ENCODE peak calls at places on chromosome 5, in seven cellular contexts. Z, R, T, F, G, K and S are unnamed samples. For H3K4me1, the result is how much of the 10 kb centered on the place peaks cover.

GRCh38 chr5:93604119-93604963 is 21.3 kb downstream of the NR2F1 start:
- DNase-seq in Z (peak), R (no peak), T (no peak), F (no peak), G (no peak), K (no peak), S (no peak)

GRCh38 chr5:104452554-104452953 is 890.0 kb upstream of the NUDT12 start:
- DNase-seq in Z (no peak), R (no peak), T (no peak), F (no peak), G (no peak), K (no peak), S (no peak)

GRCh38 chr5:33563530-33563929 is 122.8 kb downstream of the TARS1 start:
- DNase-seq in Z (no peak), R (no peak), T (no peak), F (no peak), G (no peak), K (no peak), S (no peak)

GRCh38 chr5:60546157-60546556 is 153.8 kb downstream of the DEPDC1B start:
- DNase-seq in Z (no peak), R (no peak), T (no peak), F (no peak), G (no peak), K (no peak), S (no peak)

GRCh38 chr5:137828192-137828591 is 39.5 kb upstream of the MYOT start:
- DNase-seq in Z (no peak), R (no peak), T (no peak), F (no peak), G (no peak), K (no peak), S (no peak)

GRCh38 chr5:174454464-174454863 is 269.9 kb upstream of the MSX2 start:
- DNase-seq in Z (no peak), R (no peak), T (no peak), F (no peak), G (no peak), K (no peak), S (no peak)

GRCh38 chr5:32690153-32690552 is 21.0 kb upstream of the NPR3 start:
- DNase-seq in Z (no peak), R (peak), T (no peak), F (no peak), G (no peak), K (no peak), S (no peak)

GRCh38 chr5:38509185-38509584 is 47.3 kb downstream of the LIFR start:
- DNase-seq in Z (peak), R (peak), T (no peak), F (no peak), G (no peak), K (no peak), S (no peak)

GRCh38 chr5:91586232-91586631 is 203.1 kb upstream of the ARRDC3 start:
- DNase-seq in Z (no peak), R (no peak), T (no peak), F (no peak), G (no peak), K (no peak), S (no peak)

GRCh38 chr5:146018461-146019375 is 82.3 kb downstream of the SH3RF2 start:
- DNase-seq in Z (no peak), R (no peak), T (no peak), F (no peak), G (no peak), K (no peak), S (no peak)

GRCh38 chr5:172886974-172887491 is 53.0 kb downstream of the ERGIC1 start:
- DNase-seq in Z (peak), R (no peak), T (no peak), F (peak), G (no peak), K (no peak), S (no peak)

GRCh38 chr5:87030699-87031098 is 237.0 kb upstream of the RASA1 start:
- DNase-seq in Z (no peak), R (no peak), T (no peak), F (no peak), G (no peak), K (no peak), S (no peak)

GRCh38 chr5:43603535-43604363 is 769 bp downstream of the NNT start:
- DNase-seq in Z (peak), R (peak), T (peak), F (peak), G (peak), K (no peak), S (peak)

GRCh38 chr5:142915840-142916424 is 145.8 kb downstream of the ARHGAP26 start:
- DNase-seq in Z (no peak), R (peak), T (peak), F (no peak), G (peak), K (peak), S (peak)

GRCh38 chr5:81787843-81788242 is 36.9 kb upstream of the SSBP2 start:
- DNase-seq in Z (peak), R (peak), T (no peak), F (peak), G (peak), K (no peak), S (no peak)

DNA sequence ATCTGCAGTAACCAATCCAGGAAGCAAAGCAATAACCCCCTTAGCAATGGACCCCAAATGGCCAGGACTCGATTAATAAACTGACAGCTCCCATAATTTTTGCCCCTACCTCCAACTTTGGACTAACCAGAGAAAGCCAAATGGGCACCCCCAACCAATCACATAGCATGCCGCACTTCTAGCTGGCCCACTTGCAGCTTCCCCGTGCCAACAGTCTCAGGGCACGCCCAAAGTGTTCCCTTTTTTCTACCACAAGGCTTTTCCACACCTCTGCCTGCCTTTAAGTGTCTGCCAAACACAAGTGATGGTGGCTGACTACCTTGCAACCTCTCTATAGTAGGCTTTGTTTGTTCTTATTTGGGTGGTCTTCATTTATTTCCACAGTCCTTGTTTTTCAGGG is 89.0 kb downstream of the THBS4 start:
- DNase-seq in Z (no peak), R (no peak), T (no peak), F (no peak), G (no peak), K (no peak), S (no peak)
- H3K4me1 ChIP-seq in Z (under half), R (under half), T (under half), F (under half), G (under half), K (under half), S (under half)

GRCh38 chr5:64612349-64612961 is 77.8 kb upstream of the SHISAL2B start:
- DNase-seq in Z (peak), R (peak), T (no peak), F (peak), G (peak), K (peak), S (peak)
- TF ChIP-seq CTCF in Z (peak), R (peak), T (peak), F (peak), G (peak), K (peak), S (peak)

GRCh38 chr5:119319401-119319800 is 36.4 kb upstream of the TNFAIP8 start:
- DNase-seq in Z (no peak), R (no peak), T (no peak), F (no peak), G (no peak), K (no peak), S (no peak)
- H3K4me1 ChIP-seq in Z (under half), R (under half), T (under half), F (under half), G (under half), K (under half), S (under half)

GRCh38 chr5:52789378-52789777 is 1.7 kb downstream of the ITGA1 start:
- DNase-seq in Z (no peak), R (no peak), T (no peak), F (no peak), G (no peak), K (no peak), S (no peak)

GRCh38 chr5:52788505-52788821 is 747 bp downstream of the ITGA1 start:
- DNase-seq in Z (no peak), R (no peak), T (no peak), F (no peak), G (no peak), K (no peak), S (no peak)

GRCh38 chr5:52786391-52786790 is 1.3 kb upstream of the ITGA1 start:
- DNase-seq in Z (no peak), R (no peak), T (no peak), F (no peak), G (no peak), K (no peak), S (no peak)

GRCh38 chr5:52787600-52788504 is at the start of the genes ITGA1 and PELO:
- DNase-seq in Z (peak), R (peak), T (peak), F (peak), G (peak), K (peak), S (peak)

GRCh38 chr5:52786937-52787599 is 648 bp upstream of the ITGA1 start:
- DNase-seq in Z (no peak), R (peak), T (no peak), F (no peak), G (peak), K (no peak), S (no peak)
- TF ChIP-seq CTCF in Z (no peak), R (peak), T (peak), F (no peak), G (peak), K (peak), S (peak)

GRCh38 chr5:56848206-56848605 is 32.9 kb downstream of the MAP3K1 start:
- DNase-seq in Z (no peak), R (no peak), T (no peak), F (no peak), G (no peak), K (no peak), S (no peak)

GRCh38 chr5:56850423-56850822 is 35.1 kb downstream of the MAP3K1 start:
- DNase-seq in Z (no peak), R (no peak), T (no peak), F (no peak), G (no peak), K (no peak), S (no peak)

GRCh38 chr5:56845277-56845676 is 29.9 kb downstream of the MAP3K1 start:
- DNase-seq in Z (no peak), R (no peak), T (no peak), F (no peak), G (no peak), K (no peak), S (no peak)

GRCh38 chr5:56849671-56850070 is 34.3 kb downstream of the MAP3K1 start:
- DNase-seq in Z (no peak), R (no peak), T (no peak), F (no peak), G (no peak), K (no peak), S (no peak)

GRCh38 chr5:56845904-56846479 is 30.6 kb downstream of the MAP3K1 start:
- DNase-seq in Z (no peak), R (no peak), T (no peak), F (no peak), G (no peak), K (no peak), S (no peak)
- H3K4me1 ChIP-seq in Z (under half), R (under half), T (half or more), F (under half), G (under half), K (under half), S (under half)

GRCh38 chr5:10115669-10116068 is 134.0 kb downstream of the ATPSCKMT start:
- DNase-seq in Z (no peak), R (no peak), T (no peak), F (no peak), G (no peak), K (no peak), S (no peak)

GRCh38 chr5:10110228-10110627 is 139.5 kb downstream of the ATPSCKMT start:
- DNase-seq in Z (no peak), R (no peak), T (no peak), F (no peak), G (no peak), K (no peak), S (no peak)

GRCh38 chr5:10106806-10107205 is 142.9 kb downstream of the ATPSCKMT start:
- DNase-seq in Z (no peak), R (no peak), T (no peak), F (no peak), G (no peak), K (no peak), S (no peak)

GRCh38 chr5:10116594-10116993 is 133.1 kb downstream of the ATPSCKMT start:
- DNase-seq in Z (no peak), R (no peak), T (no peak), F (no peak), G (no peak), K (no peak), S (no peak)

DNA sequence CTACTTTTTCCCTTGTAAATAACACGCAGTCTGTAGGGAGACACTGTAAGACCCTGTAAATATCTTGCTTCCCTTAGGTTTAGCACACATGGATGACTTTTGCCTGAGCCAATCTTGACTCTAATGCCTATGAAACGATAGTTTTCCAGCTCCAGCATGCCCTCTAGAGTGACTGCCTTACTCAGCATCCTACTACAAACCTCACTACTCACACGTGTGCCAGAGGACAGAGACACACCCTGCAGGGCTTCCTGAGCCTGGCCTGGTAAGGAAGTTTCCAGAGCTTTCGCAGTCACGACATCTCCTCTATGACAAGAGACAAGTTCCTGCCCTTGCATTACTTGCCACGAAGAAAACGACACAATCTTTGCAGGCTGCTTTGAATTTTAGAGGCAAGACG is 138.1 kb downstream of the ATPSCKMT start:
- DNase-seq in Z (peak), R (peak), T (no peak), F (no peak), G (no peak), K (no peak), S (peak)
- TF ChIP-seq CTCF in Z (peak), R (peak), T (no peak), F (no peak), G (no peak), K (peak), S (peak)

GRCh38 chr5:914612-915011 is 21.9 kb downstream of the TRIP13 start:
- DNase-seq in Z (no peak), R (no peak), T (no peak), F (no peak), G (no peak), K (no peak), S (no peak)

GRCh38 chr5:911601-912000 is 18.9 kb downstream of the TRIP13 start:
- DNase-seq in Z (peak), R (no peak), T (no peak), F (no peak), G (no peak), K (no peak), S (no peak)

GRCh38 chr5:914174-914573 is 21.5 kb downstream of the TRIP13 start:
- DNase-seq in Z (no peak), R (no peak), T (no peak), F (no peak), G (no peak), K (no peak), S (no peak)

GRCh38 chr5:910769-911160 is 18.1 kb downstream of the TRIP13 start:
- DNase-seq in Z (no peak), R (no peak), T (no peak), F (no peak), G (no peak), K (no peak), S (no peak)

GRCh38 chr5:912356-913091 is 19.8 kb downstream of the TRIP13 start:
- DNase-seq in Z (peak), R (peak), T (no peak), F (no peak), G (peak), K (peak), S (peak)
- H3K4me1 ChIP-seq in Z (under half), R (under half), T (under half), F (under half), G (under half), K (under half), S (under half)

GRCh38 chr5:57280811-57281301 is 107.0 kb downstream of the GPBP1 start:
- DNase-seq in Z (no peak), R (no peak), T (no peak), F (no peak), G (no peak), K (no peak), S (no peak)

GRCh38 chr5:57276353-57276752 is 102.5 kb downstream of the GPBP1 start:
- DNase-seq in Z (no peak), R (no peak), T (no peak), F (no peak), G (no peak), K (no peak), S (no peak)

DNA sequence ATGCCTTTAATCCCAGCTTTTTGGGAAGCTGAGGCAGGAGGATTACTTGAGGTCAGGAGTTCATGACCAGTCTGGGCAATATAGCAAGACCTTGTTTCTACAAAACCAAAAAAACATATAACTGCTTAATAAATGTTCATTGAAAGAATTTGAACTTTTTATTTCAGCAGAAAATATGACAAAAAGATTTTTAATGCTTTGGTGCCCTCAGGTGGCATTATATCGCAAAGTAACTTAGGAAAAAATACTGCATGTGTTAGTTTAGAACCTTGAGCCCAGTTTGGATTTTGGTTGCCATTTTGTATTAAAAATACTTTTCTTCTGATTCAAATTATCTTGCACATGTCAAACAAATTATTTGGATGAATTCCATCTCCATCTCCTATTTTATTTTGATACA is 103.2 kb downstream of the GPBP1 start:
- DNase-seq in Z (peak), R (peak), T (no peak), F (no peak), G (no peak), K (peak), S (no peak)
- TF ChIP-seq CTCF in Z (peak), R (peak), T (no peak), F (no peak), G (peak), K (peak), S (peak)